ENCODE peak calls at places on chromosomes 2 and 18, in seven cellular contexts. A is A549; T is tibial nerve; X is CD8-positive, alpha-beta T cell; B is adrenal gland; E is cardiac fibroblast; O is hepatocyte. R is an unnamed sample.

GRCh38 chr2:120109186-120110061 is 96.5 kb downstream of the EPB41L5 start:
- DNase-seq in O (peak; percentile 6), T (no peak), A (peak; percentile 54), E (peak; percentile 73), X (no peak), B (no peak), R (no peak)

GRCh38 chr2:99915108-99915675 is 227.2 kb downstream of the AFF3 start:
- DNase-seq in B (no peak), A (no peak), T (no peak), E (no peak), X (no peak), O (no peak), R (no peak)

GRCh38 chr2:204529795-204530463 is 15.3 kb upstream of the PARD3B start:
- DNase-seq in X (no peak), O (peak; percentile 31), A (no peak), T (no peak), E (no peak), B (no peak), R (no peak)

GRCh38 chr2:162524192-162524591 is 180.3 kb downstream of the GCA start:
- DNase-seq in T (no peak), O (peak; percentile 57), X (no peak), A (peak; percentile 9), B (no peak), E (no peak), R (no peak)

GRCh38 chr18:45423664-45424063 is 191.6 kb upstream of the SLC14A2 start:
- DNase-seq in E (no peak), O (no peak), X (no peak), B (no peak), A (no peak), T (no peak), R (no peak)

GRCh38 chr18:75089748-75090327 is 119.1 kb downstream of the PTGR3 start:
- DNase-seq in E (no peak), O (no peak), X (peak; percentile 34), A (no peak), T (no peak), B (no peak), R (no peak)

GRCh38 chr18:68314403-68314802 is 400.5 kb downstream of the TMX3 start:
- DNase-seq in O (peak; percentile 10), X (no peak), A (no peak), T (no peak), B (no peak), E (peak; percentile 13), R (no peak)

GRCh38 chr2:186427970-186428369 is 58.1 kb upstream of the ZC3H15 start:
- DNase-seq in X (no peak), B (no peak), A (no peak), O (no peak), T (no peak), E (no peak), R (no peak)

GRCh38 chr2:225276207-225276606 is 123.3 kb upstream of the NYAP2 start:
- DNase-seq in X (no peak), B (no peak), E (no peak), A (no peak), O (no peak), T (no peak), R (no peak)

GRCh38 chr18:78602430-78602829 is 377.2 kb upstream of the SALL3 start:
- DNase-seq in T (no peak), E (no peak), A (no peak), B (no peak), X (no peak), O (no peak), R (no peak)

GRCh38 chr2:66506265-66506664 is 71.3 kb downstream of the MEIS1 start:
- DNase-seq in O (no peak), E (no peak), B (no peak), T (no peak), X (no peak), A (no peak), R (no peak)

GRCh38 chr18:76264851-76265250 is 230.2 kb downstream of the ZNF516 start:
- DNase-seq in A (no peak), B (no peak), E (no peak), X (no peak), T (no peak), O (no peak), R (no peak)

GRCh38 chr2:152098798-152099654 is at the start of gene CACNB4:
- DNase-seq in T (no peak), E (peak; percentile 15), A (peak; percentile 10), O (peak; percentile 39), B (no peak), X (no peak), R (no peak)

GRCh38 chr2:36277146-36277808 is 78.3 kb upstream of the CRIM1 start:
- DNase-seq in X (no peak), E (peak; percentile 94), O (no peak), A (peak; percentile 63), B (no peak), T (no peak), R (no peak)

GRCh38 chr18:51890762-51891161 is 449.2 kb upstream of the DCC start:
- DNase-seq in E (peak; percentile 6), T (no peak), A (peak; percentile 23), O (peak; percentile 48), X (no peak), B (no peak), R (no peak)

GRCh38 chr2:6906165-6906751 is 11.0 kb upstream of the RNF144A start:
- DNase-seq in A (no peak), X (no peak), O (no peak), B (no peak), T (no peak), E (peak; percentile 13), R (no peak)

GRCh38 chr2:46735108-46735691 is 180.4 kb downstream of the MCFD2 start:
- DNase-seq in T (no peak), O (no peak), E (no peak), X (no peak), A (no peak), B (no peak), R (no peak)

GRCh38 chr2:48529676-48530032 is 300 bp upstream of the STON1 start:
- DNase-seq in A (no peak), T (no peak), E (no peak), B (no peak), O (no peak), X (no peak), R (no peak)

GRCh38 chr2:240435457-240435954 is at the start of gene GPC1:
- DNase-seq in E (peak; percentile 73), X (no peak), O (peak; percentile 94), T (peak; percentile 39), A (peak; percentile 82), B (peak; percentile 72), R (peak; percentile 80)

GRCh38 chr2:135815269-135815668 is 21.7 kb downstream of the LCT start:
- DNase-seq in X (no peak), O (no peak), T (no peak), B (no peak), E (no peak), A (no peak), R (no peak)

GRCh38 chr2:171523339-171523931 is 1.2 kb downstream of the CYBRD1 start:
- DNase-seq in T (peak; percentile 78), O (peak; percentile 65), E (peak; percentile 79), A (peak; percentile 79), B (peak; percentile 86), X (no peak), R (peak; percentile 20)

GRCh38 chr2:98134138-98134537 is 47.2 kb downstream of the VWA3B start:
- DNase-seq in E (peak; percentile 34), B (no peak), O (no peak), X (no peak), T (peak; percentile 21), A (no peak), R (no peak)

DNA sequence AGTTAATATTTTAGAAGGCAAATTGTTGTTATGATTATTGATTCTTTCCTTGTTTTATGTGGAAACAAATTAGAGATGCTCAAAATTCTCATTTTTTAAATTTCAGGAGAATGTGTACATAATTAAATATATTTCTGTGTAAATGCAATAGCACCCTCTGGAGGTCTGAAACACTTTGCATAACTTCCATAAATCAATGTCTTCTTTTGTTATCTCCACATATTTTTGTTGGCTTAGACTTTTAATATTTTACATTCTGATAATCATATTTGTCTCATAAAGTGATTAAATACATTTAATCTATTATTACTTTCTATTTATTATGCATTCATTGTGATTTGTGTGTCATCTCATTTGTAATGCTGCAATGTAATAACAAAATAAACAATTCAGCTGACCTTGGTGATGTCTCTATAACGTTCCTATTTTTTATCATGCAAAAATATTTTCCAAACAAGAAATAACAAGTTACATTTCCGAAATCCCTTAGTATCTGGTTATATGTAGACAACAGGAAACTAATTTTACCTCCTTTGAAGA is 201.8 kb upstream of the GALNT5 start:
- DNase-seq in A (peak; percentile 48), O (peak; percentile 46), X (no peak), B (no peak), T (peak; percentile 50), E (peak; percentile 82), R (no peak)
- TF ChIP-seq CTCF in A (peak; percentile 67), O (peak; percentile 73), X (no peak), B (peak; percentile 52), T (peak; percentile 46), E (peak; percentile 65), R (peak; percentile 18)

DNA sequence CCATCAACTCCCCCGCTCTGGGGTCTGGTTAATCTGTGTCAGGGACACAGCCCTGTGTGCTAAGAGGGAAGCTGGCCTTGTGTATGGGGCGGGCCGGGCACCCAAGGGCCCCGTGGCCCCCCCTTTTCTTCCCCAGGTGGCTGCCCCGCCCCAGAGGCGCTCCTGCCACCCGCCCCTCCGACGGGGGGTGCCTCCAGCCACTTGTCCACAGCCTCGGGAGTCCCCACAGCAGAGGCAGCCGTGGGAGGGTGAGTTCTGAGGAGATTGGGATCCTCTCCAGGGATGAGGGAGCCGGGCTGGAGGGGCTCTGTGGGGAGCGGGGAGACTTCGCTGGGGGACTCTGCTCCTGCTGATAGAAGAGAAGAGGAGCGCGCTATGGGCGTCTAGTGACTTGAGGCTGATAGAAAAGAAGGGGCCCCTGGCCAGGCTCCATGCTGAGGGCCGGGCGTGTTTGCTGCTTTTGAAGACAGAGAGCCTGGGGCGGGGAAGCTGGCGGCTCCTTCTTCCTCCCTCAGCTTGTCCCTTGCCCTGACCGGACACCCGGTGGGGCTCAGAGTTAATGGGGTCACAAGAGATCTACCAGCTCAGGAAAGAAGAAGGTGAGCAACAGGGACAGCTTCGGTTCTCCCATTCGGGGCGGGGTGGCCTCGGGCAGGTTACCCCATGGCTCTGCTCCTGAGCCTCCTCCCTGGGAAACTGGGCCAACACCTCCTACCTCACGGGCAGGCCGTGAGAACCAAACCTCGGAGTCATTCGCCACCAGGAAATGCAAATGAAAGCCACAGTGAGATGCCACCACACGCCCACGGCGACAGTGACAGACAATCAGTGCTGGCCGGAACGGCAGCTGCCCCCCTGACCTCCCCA is 89.4 kb upstream of the TAF1B start:
- DNase-seq in O (no peak), X (peak; percentile 60), A (no peak), E (no peak), T (no peak), B (no peak), R (no peak)
- H3K4me3 ChIP-seq in O (no peak overlapping the region), X (no peak overlapping the region), A (peak overlapping the region; percentile 35), E (no peak overlapping the region), T (no peak overlapping the region), B (no peak overlapping the region), R (no peak overlapping the region)

GRCh38 chr18:48951448-48952286 is 902 bp upstream of the SMAD7 start:
- DNase-seq in X (peak; percentile 84), T (peak; percentile 64), E (peak; percentile 93), B (peak; percentile 90), O (peak; percentile 96), A (peak; percentile 86), R (peak; percentile 78)
- TF ChIP-seq CTCF in X (no peak), T (no peak), E (no peak), B (peak; percentile 44), O (peak; percentile 23), A (no peak), R (no peak)

DNA sequence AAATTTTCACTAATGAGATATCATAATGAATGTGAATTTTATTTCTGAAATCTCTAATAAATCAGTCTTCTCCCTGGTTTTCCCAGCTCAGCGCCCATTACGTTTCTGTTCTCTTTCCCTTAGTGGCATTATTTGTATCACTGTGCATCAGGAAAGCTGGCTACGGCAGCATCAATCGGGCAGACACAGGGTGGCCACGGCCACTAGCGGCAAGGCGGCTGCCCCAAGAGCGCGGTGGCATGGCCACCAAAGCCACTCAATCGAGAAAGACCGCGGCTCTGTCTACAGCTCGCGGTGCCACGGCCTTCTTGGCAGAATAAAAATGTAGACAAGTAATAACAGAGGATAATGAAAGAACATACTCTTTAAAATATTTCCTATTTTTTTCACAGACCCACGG is 168.0 kb downstream of the RPIA start:
- DNase-seq in X (no peak), A (no peak), B (no peak), T (no peak), E (no peak), O (no peak), R (no peak)
- H3K4me3 ChIP-seq in X (no peak overlapping the region), A (no peak overlapping the region), B (no peak overlapping the region), T (no peak overlapping the region), E (no peak overlapping the region), O (no peak overlapping the region), R (no peak overlapping the region)

R was measured in BE2C.